ENCODE peak calls at places on chromosome 3, in four cellular contexts. Z is NCI-H345; N is central memory CD4-positive, alpha-beta T cell; O is activated B cell treated with CpG ODN at 0.5 μM for 24 hours. L is an unnamed sample.
A peak's percentile ranks its signal among the peaks of the same experiment; 100 is the strongest.

GRCh38 chr3:129888739-129889138 is 4.8 kb downstream of the TMCC1 start:
- DNase-seq in Z (no peak), N (no peak), O (no peak), L (no peak)

GRCh38 chr3:179037361-179037760 is 34.2 kb downstream of the ZMAT3 start:
- DNase-seq in Z (no peak), N (peak; percentile 68), O (no peak), L (peak; percentile 94)

GRCh38 chr3:71366991-71367604 is 216.4 kb downstream of the FOXP1 start:
- DNase-seq in Z (no peak), N (no peak), O (no peak), L (peak; percentile 14)

GRCh38 chr3:167728176-167728575 is 6.5 kb downstream of the PDCD10 start:
- DNase-seq in Z (no peak), N (no peak), O (no peak), L (no peak)

GRCh38 chr3:43765417-43766030 is 74.8 kb downstream of the ABHD5 start:
- DNase-seq in Z (no peak), N (no peak), O (no peak), L (no peak)

GRCh38 chr3:148006508-148006907 is 597.3 kb downstream of the ZIC1 start:
- DNase-seq in Z (no peak), N (no peak), O (no peak), L (no peak)

GRCh38 chr3:76668653-76669052 is 371.2 kb upstream of the ROBO2 start:
- DNase-seq in Z (no peak), N (no peak), O (no peak), L (no peak)

GRCh38 chr3:118641608-118642007 is 393.0 kb downstream of the IGSF11 start:
- DNase-seq in Z (peak; percentile 21), N (no peak), O (no peak), L (peak; percentile 55)

GRCh38 chr3:37210230-37210629 is 35.8 kb upstream of the LRRFIP2 start:
- DNase-seq in Z (no peak), N (no peak), O (no peak), L (no peak)

GRCh38 chr3:129950318-129951046 is 24.0 kb upstream of the TRH start:
- DNase-seq in Z (no peak), N (no peak), O (no peak), L (peak; percentile 6)

GRCh38 chr3:179880868-179881267 is 155.9 kb downstream of the PEX5L start:
- DNase-seq in Z (no peak), N (no peak), O (no peak), L (no peak)

GRCh38 chr3:98213276-98213675 is 46.8 kb downstream of the OR5H15 start:
- DNase-seq in Z (no peak), N (no peak), O (no peak), L (no peak)

GRCh38 chr3:111303760-111304159 is 232.1 kb downstream of the NECTIN3 start:
- DNase-seq in Z (no peak), N (no peak), O (no peak), L (no peak)

GRCh38 chr3:17491601-17492000 is 250.8 kb downstream of the TBC1D5 start:
- DNase-seq in Z (no peak), N (no peak), O (no peak), L (no peak)

GRCh38 chr3:34180532-34180931 is 382.1 kb downstream of the PDCD6IP start:
- DNase-seq in Z (no peak), N (no peak), O (no peak), L (no peak)

GRCh38 chr3:189685854-189686253 is 54.7 kb downstream of the TP63 start:
- DNase-seq in Z (no peak), N (no peak), O (no peak), L (no peak)

GRCh38 chr3:177904661-177905060 is 631.6 kb upstream of the KCNMB2 start:
- DNase-seq in Z (no peak), N (no peak), O (no peak), L (no peak)

GRCh38 chr3:64684715-64685261 is 3.0 kb downstream of the ADAMTS9 start:
- DNase-seq in Z (no peak), N (no peak), O (no peak), L (no peak)

GRCh38 chr3:149536429-149536828 is 61.9 kb downstream of the TM4SF4 start:
- DNase-seq in Z (no peak), N (no peak), O (no peak), L (no peak)